ENCODE peak calls at places on chromosome 9, in ten cellular contexts. One of them, this sample, is unnamed.

GRCh38 chr9:136533775-136534157 is 12.1 kb downstream of the NOTCH1 start:
- DNase-seq in left ventricle myocardium superior: peak; percentile 62
- DNase-seq in Peyer's patch: peak; percentile 64
- DNase-seq in lower lobe of right lung: peak; percentile 86
- DNase-seq in kidney tubule cell: no peak
- DNase-seq in stimulated activated CD4-positive, alpha-beta T cell treated with anti-CD3 and anti-CD28 coated beads, Interleukin-2, amount 100 ng/mL, for 48 hours: peak; percentile 70
- DNase-seq in naive B cell: peak; percentile 33
- DNase-seq in myocyte: no peak
- DNase-seq in transverse colon: peak; percentile 73
- DNase-seq in stimulated activated naive CD8-positive, alpha-beta T cell treated with anti-CD3 and anti-CD28 coated beads, Interleukin-15, amount 100 ng/mL, for 72 hours: peak; percentile 74
- DNase-seq in this sample: no peak

GRCh38 chr9:38026021-38026809 is 42.8 kb downstream of the SHB start:
- DNase-seq in Peyer's patch: no peak
- DNase-seq in lower lobe of right lung: no peak
- DNase-seq in transverse colon: no peak
- DNase-seq in naive B cell: no peak
- DNase-seq in myocyte: peak; percentile 98
- DNase-seq in stimulated activated naive CD8-positive, alpha-beta T cell treated with anti-CD3 and anti-CD28 coated beads, Interleukin-15, amount 100 ng/mL, for 72 hours: no peak
- DNase-seq in kidney tubule cell: peak; percentile 90
- DNase-seq in stimulated activated CD4-positive, alpha-beta T cell treated with anti-CD3 and anti-CD28 coated beads, Interleukin-2, amount 100 ng/mL, for 48 hours: no peak
- DNase-seq in left ventricle myocardium superior: peak; percentile 70
- DNase-seq in this sample: no peak

GRCh38 chr9:137454145-137454505 is 5.0 kb downstream of the NSMF start:
- DNase-seq in stimulated activated naive CD8-positive, alpha-beta T cell treated with anti-CD3 and anti-CD28 coated beads, Interleukin-15, amount 100 ng/mL, for 72 hours: no peak
- DNase-seq in left ventricle myocardium superior: peak; percentile 67
- DNase-seq in Peyer's patch: peak; percentile 36
- DNase-seq in naive B cell: peak; percentile 63
- DNase-seq in lower lobe of right lung: peak; percentile 84
- DNase-seq in kidney tubule cell: no peak
- DNase-seq in stimulated activated CD4-positive, alpha-beta T cell treated with anti-CD3 and anti-CD28 coated beads, Interleukin-2, amount 100 ng/mL, for 48 hours: peak; percentile 55
- DNase-seq in transverse colon: peak; percentile 78
- DNase-seq in myocyte: no peak
- DNase-seq in this sample: no peak

GRCh38 chr9:129712595-129713524 is 40.0 kb downstream of the PTGES start:
- DNase-seq in naive B cell: no peak
- DNase-seq in left ventricle myocardium superior: no peak
- DNase-seq in transverse colon: no peak
- DNase-seq in kidney tubule cell: no peak
- DNase-seq in stimulated activated naive CD8-positive, alpha-beta T cell treated with anti-CD3 and anti-CD28 coated beads, Interleukin-15, amount 100 ng/mL, for 72 hours: no peak
- DNase-seq in Peyer's patch: no peak
- DNase-seq in myocyte: no peak
- DNase-seq in lower lobe of right lung: no peak
- DNase-seq in stimulated activated CD4-positive, alpha-beta T cell treated with anti-CD3 and anti-CD28 coated beads, Interleukin-2, amount 100 ng/mL, for 48 hours: no peak
- DNase-seq in this sample: no peak

GRCh38 chr9:134283111-134283515 is 43.1 kb upstream of the RXRA start:
- DNase-seq in stimulated activated naive CD8-positive, alpha-beta T cell treated with anti-CD3 and anti-CD28 coated beads, Interleukin-15, amount 100 ng/mL, for 72 hours: no peak
- DNase-seq in transverse colon: peak; percentile 71
- DNase-seq in kidney tubule cell: no peak
- DNase-seq in stimulated activated CD4-positive, alpha-beta T cell treated with anti-CD3 and anti-CD28 coated beads, Interleukin-2, amount 100 ng/mL, for 48 hours: no peak
- DNase-seq in lower lobe of right lung: no peak
- DNase-seq in naive B cell: no peak
- DNase-seq in myocyte: peak; percentile 48
- DNase-seq in left ventricle myocardium superior: peak; percentile 81
- DNase-seq in Peyer's patch: no peak
- DNase-seq in this sample: no peak

GRCh38 chr9:104322581-104322980 is 181.5 kb upstream of the OR13F1 start:
- DNase-seq in kidney tubule cell: no peak
- DNase-seq in left ventricle myocardium superior: no peak
- DNase-seq in myocyte: no peak
- DNase-seq in stimulated activated naive CD8-positive, alpha-beta T cell treated with anti-CD3 and anti-CD28 coated beads, Interleukin-15, amount 100 ng/mL, for 72 hours: no peak
- DNase-seq in stimulated activated CD4-positive, alpha-beta T cell treated with anti-CD3 and anti-CD28 coated beads, Interleukin-2, amount 100 ng/mL, for 48 hours: no peak
- DNase-seq in Peyer's patch: no peak
- DNase-seq in lower lobe of right lung: no peak
- DNase-seq in naive B cell: no peak
- DNase-seq in transverse colon: no peak
- DNase-seq in this sample: no peak

GRCh38 chr9:128215491-128216404 is 12.6 kb downstream of the DNM1 start:
- DNase-seq in lower lobe of right lung: no peak
- DNase-seq in naive B cell: no peak
- DNase-seq in left ventricle myocardium superior: peak; percentile 60
- DNase-seq in myocyte: no peak
- DNase-seq in stimulated activated naive CD8-positive, alpha-beta T cell treated with anti-CD3 and anti-CD28 coated beads, Interleukin-15, amount 100 ng/mL, for 72 hours: no peak
- DNase-seq in kidney tubule cell: peak; percentile 38
- DNase-seq in transverse colon: no peak
- DNase-seq in stimulated activated CD4-positive, alpha-beta T cell treated with anti-CD3 and anti-CD28 coated beads, Interleukin-2, amount 100 ng/mL, for 48 hours: no peak
- DNase-seq in Peyer's patch: no peak
- DNase-seq in this sample: no peak

GRCh38 chr9:134629586-134630392 is 11.8 kb upstream of the COL5A1 start:
- DNase-seq in stimulated activated naive CD8-positive, alpha-beta T cell treated with anti-CD3 and anti-CD28 coated beads, Interleukin-15, amount 100 ng/mL, for 72 hours: no peak
- DNase-seq in left ventricle myocardium superior: peak; percentile 13
- DNase-seq in transverse colon: no peak
- DNase-seq in myocyte: no peak
- DNase-seq in kidney tubule cell: no peak
- DNase-seq in naive B cell: no peak
- DNase-seq in Peyer's patch: no peak
- DNase-seq in stimulated activated CD4-positive, alpha-beta T cell treated with anti-CD3 and anti-CD28 coated beads, Interleukin-2, amount 100 ng/mL, for 48 hours: no peak
- DNase-seq in lower lobe of right lung: peak; percentile 40
- DNase-seq in this sample: no peak

GRCh38 chr9:134547161-134548100 is 94.2 kb upstream of the COL5A1 start:
- DNase-seq in stimulated activated naive CD8-positive, alpha-beta T cell treated with anti-CD3 and anti-CD28 coated beads, Interleukin-15, amount 100 ng/mL, for 72 hours: no peak
- DNase-seq in naive B cell: no peak
- DNase-seq in transverse colon: no peak
- DNase-seq in Peyer's patch: no peak
- DNase-seq in stimulated activated CD4-positive, alpha-beta T cell treated with anti-CD3 and anti-CD28 coated beads, Interleukin-2, amount 100 ng/mL, for 48 hours: no peak
- DNase-seq in left ventricle myocardium superior: no peak
- DNase-seq in kidney tubule cell: peak; percentile 68
- DNase-seq in lower lobe of right lung: peak; percentile 44
- DNase-seq in myocyte: no peak
- DNase-seq in this sample: no peak

This sample was measured in NCI-H526.